ENCODE peak calls at places on chromosomes 13 and 19, in four cellular contexts. One of them, this sample, is unnamed.

GRCh38 chr19:35908977-35909683 is 1.0 kb upstream of the TYROBP start:
- DNase-seq in stimulated activated CD4-positive, alpha-beta T cell treated with anti-CD3 and anti-CD28 coated beads, Interleukin-2, amount 100 ng/mL, for 24 hours: no peak
- DNase-seq in astrocyte of the cerebellum: no peak
- DNase-seq in mesendoderm: no peak
- DNase-seq in this sample: no peak

GRCh38 chr13:102948006-102948405 is 102.2 kb downstream of the ERCC5 start:
- DNase-seq in stimulated activated CD4-positive, alpha-beta T cell treated with anti-CD3 and anti-CD28 coated beads, Interleukin-2, amount 100 ng/mL, for 24 hours: no peak
- DNase-seq in astrocyte of the cerebellum: no peak
- DNase-seq in mesendoderm: no peak
- DNase-seq in this sample: no peak

GRCh38 chr13:24270639-24271131 is 38.7 kb upstream of the C1QTNF9 start:
- DNase-seq in stimulated activated CD4-positive, alpha-beta T cell treated with anti-CD3 and anti-CD28 coated beads, Interleukin-2, amount 100 ng/mL, for 24 hours: peak
- DNase-seq in astrocyte of the cerebellum: no peak
- DNase-seq in mesendoderm: peak
- DNase-seq in this sample: peak

GRCh38 chr19:1233361-1233667 is 4.5 kb downstream of the CBARP start:
- DNase-seq in stimulated activated CD4-positive, alpha-beta T cell treated with anti-CD3 and anti-CD28 coated beads, Interleukin-2, amount 100 ng/mL, for 24 hours: no peak
- DNase-seq in astrocyte of the cerebellum: no peak
- DNase-seq in mesendoderm: no peak
- DNase-seq in this sample: no peak

GRCh38 chr13:59452189-59452588 is 711.5 kb downstream of the DIAPH3 start:
- DNase-seq in stimulated activated CD4-positive, alpha-beta T cell treated with anti-CD3 and anti-CD28 coated beads, Interleukin-2, amount 100 ng/mL, for 24 hours: no peak
- DNase-seq in astrocyte of the cerebellum: no peak
- DNase-seq in mesendoderm: no peak
- DNase-seq in this sample: no peak

GRCh38 chr13:40665061-40665753 is 1.2 kb downstream of the FOXO1 start:
- DNase-seq in stimulated activated CD4-positive, alpha-beta T cell treated with anti-CD3 and anti-CD28 coated beads, Interleukin-2, amount 100 ng/mL, for 24 hours: peak
- DNase-seq in astrocyte of the cerebellum: no peak
- DNase-seq in mesendoderm: peak
- DNase-seq in this sample: no peak

GRCh38 chr13:98523455-98524102 is 53.3 kb downstream of the STK24 start:
- DNase-seq in stimulated activated CD4-positive, alpha-beta T cell treated with anti-CD3 and anti-CD28 coated beads, Interleukin-2, amount 100 ng/mL, for 24 hours: no peak
- DNase-seq in astrocyte of the cerebellum: no peak
- DNase-seq in mesendoderm: no peak
- DNase-seq in this sample: no peak

GRCh38 chr19:33133438-33134031 is 1.6 kb downstream of the WDR88 start:
- DNase-seq in stimulated activated CD4-positive, alpha-beta T cell treated with anti-CD3 and anti-CD28 coated beads, Interleukin-2, amount 100 ng/mL, for 24 hours: no peak
- DNase-seq in astrocyte of the cerebellum: no peak
- DNase-seq in mesendoderm: peak
- DNase-seq in this sample: no peak

GRCh38 chr13:106036870-106037269 is 498.6 kb downstream of the EFNB2 start:
- DNase-seq in stimulated activated CD4-positive, alpha-beta T cell treated with anti-CD3 and anti-CD28 coated beads, Interleukin-2, amount 100 ng/mL, for 24 hours: no peak
- DNase-seq in astrocyte of the cerebellum: no peak
- DNase-seq in mesendoderm: peak
- DNase-seq in this sample: no peak

GRCh38 chr13:113741101-113741731 is 17.8 kb upstream of the TMEM255B start:
- DNase-seq in stimulated activated CD4-positive, alpha-beta T cell treated with anti-CD3 and anti-CD28 coated beads, Interleukin-2, amount 100 ng/mL, for 24 hours: no peak
- DNase-seq in astrocyte of the cerebellum: no peak
- DNase-seq in mesendoderm: no peak
- DNase-seq in this sample: no peak

GRCh38 chr13:33244907-33245287 is 40.7 kb downstream of the STARD13 start:
- DNase-seq in stimulated activated CD4-positive, alpha-beta T cell treated with anti-CD3 and anti-CD28 coated beads, Interleukin-2, amount 100 ng/mL, for 24 hours: no peak
- DNase-seq in astrocyte of the cerebellum: no peak
- DNase-seq in mesendoderm: no peak
- DNase-seq in this sample: no peak

GRCh38 chr13:110490009-110490770 is 71.3 kb downstream of the RAB20 start:
- DNase-seq in stimulated activated CD4-positive, alpha-beta T cell treated with anti-CD3 and anti-CD28 coated beads, Interleukin-2, amount 100 ng/mL, for 24 hours: no peak
- DNase-seq in astrocyte of the cerebellum: no peak
- DNase-seq in mesendoderm: no peak
- DNase-seq in this sample: no peak

GRCh38 chr13:51488212-51488611 is 35.4 kb upstream of the INTS6 start:
- DNase-seq in stimulated activated CD4-positive, alpha-beta T cell treated with anti-CD3 and anti-CD28 coated beads, Interleukin-2, amount 100 ng/mL, for 24 hours: no peak
- DNase-seq in astrocyte of the cerebellum: no peak
- DNase-seq in mesendoderm: no peak
- DNase-seq in this sample: no peak

GRCh38 chr13:112629161-112629560 is 41.2 kb upstream of the TUBGCP3 start:
- DNase-seq in stimulated activated CD4-positive, alpha-beta T cell treated with anti-CD3 and anti-CD28 coated beads, Interleukin-2, amount 100 ng/mL, for 24 hours: no peak
- DNase-seq in astrocyte of the cerebellum: no peak
- DNase-seq in mesendoderm: no peak
- DNase-seq in this sample: no peak

GRCh38 chr19:54573330-54573872 is at the start of gene LILRA2:
- DNase-seq in stimulated activated CD4-positive, alpha-beta T cell treated with anti-CD3 and anti-CD28 coated beads, Interleukin-2, amount 100 ng/mL, for 24 hours: no peak
- DNase-seq in astrocyte of the cerebellum: no peak
- DNase-seq in mesendoderm: no peak
- DNase-seq in this sample: no peak

GRCh38 chr13:49976314-49977258 is 20.3 kb upstream of the TRIM13 start:
- DNase-seq in stimulated activated CD4-positive, alpha-beta T cell treated with anti-CD3 and anti-CD28 coated beads, Interleukin-2, amount 100 ng/mL, for 24 hours: peak
- DNase-seq in astrocyte of the cerebellum: peak
- DNase-seq in mesendoderm: peak
- DNase-seq in this sample: peak

GRCh38 chr13:40664100-40665060 is 2.1 kb downstream of the FOXO1 start:
- DNase-seq in stimulated activated CD4-positive, alpha-beta T cell treated with anti-CD3 and anti-CD28 coated beads, Interleukin-2, amount 100 ng/mL, for 24 hours: peak
- DNase-seq in astrocyte of the cerebellum: no peak
- DNase-seq in mesendoderm: peak
- DNase-seq in this sample: no peak

GRCh38 chr13:90447735-90448103 is 899.8 kb upstream of the MIR17HG start:
- DNase-seq in stimulated activated CD4-positive, alpha-beta T cell treated with anti-CD3 and anti-CD28 coated beads, Interleukin-2, amount 100 ng/mL, for 24 hours: no peak
- DNase-seq in astrocyte of the cerebellum: peak
- DNase-seq in mesendoderm: peak
- DNase-seq in this sample: peak

GRCh38 chr13:40190656-40191100 is 475.8 kb downstream of the FOXO1 start:
- DNase-seq in stimulated activated CD4-positive, alpha-beta T cell treated with anti-CD3 and anti-CD28 coated beads, Interleukin-2, amount 100 ng/mL, for 24 hours: peak
- DNase-seq in astrocyte of the cerebellum: peak
- DNase-seq in mesendoderm: peak
- DNase-seq in this sample: peak

GRCh38 chr19:13098291-13099072 is 4.2 kb downstream of the LYL1 start:
- DNase-seq in stimulated activated CD4-positive, alpha-beta T cell treated with anti-CD3 and anti-CD28 coated beads, Interleukin-2, amount 100 ng/mL, for 24 hours: no peak
- DNase-seq in astrocyte of the cerebellum: no peak
- DNase-seq in mesendoderm: peak
- DNase-seq in this sample: no peak

GRCh38 chr19:6822311-6822670 is 49.8 kb downstream of the VAV1 start:
- DNase-seq in stimulated activated CD4-positive, alpha-beta T cell treated with anti-CD3 and anti-CD28 coated beads, Interleukin-2, amount 100 ng/mL, for 24 hours: no peak
- DNase-seq in astrocyte of the cerebellum: no peak
- DNase-seq in mesendoderm: no peak
- DNase-seq in this sample: no peak

GRCh38 chr19:18326772-18327171 is 3.9 kb upstream of the LSM4 start:
- DNase-seq in stimulated activated CD4-positive, alpha-beta T cell treated with anti-CD3 and anti-CD28 coated beads, Interleukin-2, amount 100 ng/mL, for 24 hours: no peak
- DNase-seq in astrocyte of the cerebellum: no peak
- DNase-seq in mesendoderm: no peak
- DNase-seq in this sample: no peak

GRCh38 chr13:23699271-23699670 is 129.1 kb downstream of the TNFRSF19 start:
- DNase-seq in stimulated activated CD4-positive, alpha-beta T cell treated with anti-CD3 and anti-CD28 coated beads, Interleukin-2, amount 100 ng/mL, for 24 hours: no peak
- DNase-seq in astrocyte of the cerebellum: no peak
- DNase-seq in mesendoderm: no peak
- DNase-seq in this sample: no peak

GRCh38 chr13:46655727-46656180 is 102.8 kb downstream of the LRCH1 start:
- DNase-seq in stimulated activated CD4-positive, alpha-beta T cell treated with anti-CD3 and anti-CD28 coated beads, Interleukin-2, amount 100 ng/mL, for 24 hours: no peak
- DNase-seq in astrocyte of the cerebellum: no peak
- DNase-seq in mesendoderm: peak
- DNase-seq in this sample: no peak

GRCh38 chr19:34082289-34083077 is 89.8 kb upstream of the LSM14A start:
- DNase-seq in stimulated activated CD4-positive, alpha-beta T cell treated with anti-CD3 and anti-CD28 coated beads, Interleukin-2, amount 100 ng/mL, for 24 hours: no peak
- DNase-seq in astrocyte of the cerebellum: no peak
- DNase-seq in mesendoderm: peak
- DNase-seq in this sample: no peak

GRCh38 chr19:35266904-35267817 is 1.6 kb upstream of the USF2 start:
- DNase-seq in stimulated activated CD4-positive, alpha-beta T cell treated with anti-CD3 and anti-CD28 coated beads, Interleukin-2, amount 100 ng/mL, for 24 hours: peak
- DNase-seq in astrocyte of the cerebellum: no peak
- DNase-seq in mesendoderm: peak
- DNase-seq in this sample: no peak

GRCh38 chr13:95728957-95729356 is 52.0 kb downstream of the DNAJC3 start:
- DNase-seq in stimulated activated CD4-positive, alpha-beta T cell treated with anti-CD3 and anti-CD28 coated beads, Interleukin-2, amount 100 ng/mL, for 24 hours: no peak
- DNase-seq in astrocyte of the cerebellum: no peak
- DNase-seq in mesendoderm: no peak
- DNase-seq in this sample: no peak

GRCh38 chr13:92317066-92317465 is 909.5 kb upstream of the GPC6 start:
- DNase-seq in stimulated activated CD4-positive, alpha-beta T cell treated with anti-CD3 and anti-CD28 coated beads, Interleukin-2, amount 100 ng/mL, for 24 hours: no peak
- DNase-seq in astrocyte of the cerebellum: peak
- DNase-seq in mesendoderm: peak
- DNase-seq in this sample: no peak

GRCh38 chr19:30665449-30665848 is 293.3 kb downstream of the ZNF536 start:
- DNase-seq in stimulated activated CD4-positive, alpha-beta T cell treated with anti-CD3 and anti-CD28 coated beads, Interleukin-2, amount 100 ng/mL, for 24 hours: no peak
- DNase-seq in astrocyte of the cerebellum: no peak
- DNase-seq in mesendoderm: no peak
- DNase-seq in this sample: no peak

GRCh38 chr13:113646921-113647340 is 11.1 kb downstream of the ATP4B start:
- DNase-seq in stimulated activated CD4-positive, alpha-beta T cell treated with anti-CD3 and anti-CD28 coated beads, Interleukin-2, amount 100 ng/mL, for 24 hours: no peak
- DNase-seq in astrocyte of the cerebellum: no peak
- DNase-seq in mesendoderm: no peak
- DNase-seq in this sample: no peak

GRCh38 chr13:29752175-29752574 is 98.2 kb downstream of the UBL3 start:
- DNase-seq in stimulated activated CD4-positive, alpha-beta T cell treated with anti-CD3 and anti-CD28 coated beads, Interleukin-2, amount 100 ng/mL, for 24 hours: no peak
- DNase-seq in astrocyte of the cerebellum: no peak
- DNase-seq in mesendoderm: no peak
- DNase-seq in this sample: no peak

GRCh38 chr19:29487432-29487831 is 38.4 kb upstream of the VSTM2B start:
- DNase-seq in stimulated activated CD4-positive, alpha-beta T cell treated with anti-CD3 and anti-CD28 coated beads, Interleukin-2, amount 100 ng/mL, for 24 hours: no peak
- DNase-seq in astrocyte of the cerebellum: no peak
- DNase-seq in mesendoderm: no peak
- DNase-seq in this sample: no peak

GRCh38 chr19:36169084-36169760 is 17.0 kb upstream of the COX7A1 start:
- DNase-seq in stimulated activated CD4-positive, alpha-beta T cell treated with anti-CD3 and anti-CD28 coated beads, Interleukin-2, amount 100 ng/mL, for 24 hours: no peak
- DNase-seq in astrocyte of the cerebellum: no peak
- DNase-seq in mesendoderm: no peak
- DNase-seq in this sample: no peak

GRCh38 chr13:97781891-97782305 is 171.6 kb upstream of the IPO5 start:
- DNase-seq in stimulated activated CD4-positive, alpha-beta T cell treated with anti-CD3 and anti-CD28 coated beads, Interleukin-2, amount 100 ng/mL, for 24 hours: no peak
- DNase-seq in astrocyte of the cerebellum: no peak
- DNase-seq in mesendoderm: no peak
- DNase-seq in this sample: peak

GRCh38 chr19:47790398-47790814 is 11.9 kb downstream of the SELENOW start:
- DNase-seq in stimulated activated CD4-positive, alpha-beta T cell treated with anti-CD3 and anti-CD28 coated beads, Interleukin-2, amount 100 ng/mL, for 24 hours: peak
- DNase-seq in astrocyte of the cerebellum: peak
- DNase-seq in mesendoderm: peak
- DNase-seq in this sample: no peak

GRCh38 chr13:33017410-33017929 is 1.2 kb downstream of the KL start:
- DNase-seq in stimulated activated CD4-positive, alpha-beta T cell treated with anti-CD3 and anti-CD28 coated beads, Interleukin-2, amount 100 ng/mL, for 24 hours: peak
- DNase-seq in astrocyte of the cerebellum: peak
- DNase-seq in mesendoderm: peak
- DNase-seq in this sample: no peak

This sample was measured in stromal cell of bone marrow.